ENCODE peak calls at places on chromosomes 5 and 9, in six cellular contexts. J is CD8-positive, alpha-beta memory T cell; W is body of pancreas; T is Karpas-422; Y is kidney; I is brain microvascular endothelial cell. B is an unnamed sample.

GRCh38 chr9:116271991-116272390 is 118.4 kb downstream of the PAPPA start:
- DNase-seq in J (no peak), W (no peak), T (no peak), Y (no peak), I (no peak), B (no peak)

GRCh38 chr5:74639538-74640449 is 734 bp downstream of the ENC1 start:
- DNase-seq in J (peak), W (peak), T (peak), Y (peak), I (no peak), B (no peak)

GRCh38 chr9:87556039-87556438 is 58.4 kb downstream of the DAPK1 start:
- DNase-seq in J (no peak), W (no peak), T (no peak), Y (no peak), I (no peak), B (peak)

GRCh38 chr9:97046228-97046627 is 7.3 kb upstream of the CTSV start:
- DNase-seq in J (no peak), W (peak), T (no peak), Y (peak), I (no peak), B (no peak)

GRCh38 chr5:134255418-134256150 is 29.7 kb upstream of the PPP2CA start:
- DNase-seq in J (no peak), W (no peak), T (no peak), Y (no peak), I (peak), B (no peak)

GRCh38 chr5:168409601-168410458 is 76.4 kb upstream of the RARS1 start:
- DNase-seq in J (no peak), W (no peak), T (no peak), Y (no peak), I (peak), B (peak)

GRCh38 chr9:95175523-95175922 is 142.0 kb downstream of the FANCC start:
- DNase-seq in J (no peak), W (no peak), T (peak), Y (no peak), I (no peak), B (no peak)

GRCh38 chr5:123538670-123539459 is 26.9 kb downstream of the CSNK1G3 start:
- DNase-seq in J (no peak), W (no peak), T (no peak), Y (no peak), I (peak), B (no peak)

GRCh38 chr5:104344809-104345512 is 782.4 kb upstream of the NUDT12 start:
- DNase-seq in J (no peak), W (no peak), T (no peak), Y (no peak), I (peak), B (no peak)

GRCh38 chr5:68680376-68680775 is 413.4 kb upstream of the SLC30A5 start:
- DNase-seq in J (no peak), W (no peak), T (no peak), Y (no peak), I (no peak), B (no peak)
- H3K4me3 ChIP-seq in J (no peak), W (no peak), T (no peak), Y (no peak), I (no peak), B (no peak)

GRCh38 chr9:34627716-34628655 is 880 bp downstream of the ARID3C start:
- DNase-seq in J (no peak), W (no peak), T (no peak), Y (no peak), I (no peak), B (no peak)
- H3K4me3 ChIP-seq in J (peak), W (no peak), T (peak), Y (no peak), I (no peak), B (no peak)

GRCh38 chr9:98702835-98703385 is 5.8 kb downstream of the GABBR2 start:
- DNase-seq in J (no peak), W (no peak), T (no peak), Y (no peak), I (no peak), B (no peak)
- H3K4me3 ChIP-seq in J (no peak), W (no peak), T (no peak), Y (no peak), I (no peak), B (no peak)

DNA sequence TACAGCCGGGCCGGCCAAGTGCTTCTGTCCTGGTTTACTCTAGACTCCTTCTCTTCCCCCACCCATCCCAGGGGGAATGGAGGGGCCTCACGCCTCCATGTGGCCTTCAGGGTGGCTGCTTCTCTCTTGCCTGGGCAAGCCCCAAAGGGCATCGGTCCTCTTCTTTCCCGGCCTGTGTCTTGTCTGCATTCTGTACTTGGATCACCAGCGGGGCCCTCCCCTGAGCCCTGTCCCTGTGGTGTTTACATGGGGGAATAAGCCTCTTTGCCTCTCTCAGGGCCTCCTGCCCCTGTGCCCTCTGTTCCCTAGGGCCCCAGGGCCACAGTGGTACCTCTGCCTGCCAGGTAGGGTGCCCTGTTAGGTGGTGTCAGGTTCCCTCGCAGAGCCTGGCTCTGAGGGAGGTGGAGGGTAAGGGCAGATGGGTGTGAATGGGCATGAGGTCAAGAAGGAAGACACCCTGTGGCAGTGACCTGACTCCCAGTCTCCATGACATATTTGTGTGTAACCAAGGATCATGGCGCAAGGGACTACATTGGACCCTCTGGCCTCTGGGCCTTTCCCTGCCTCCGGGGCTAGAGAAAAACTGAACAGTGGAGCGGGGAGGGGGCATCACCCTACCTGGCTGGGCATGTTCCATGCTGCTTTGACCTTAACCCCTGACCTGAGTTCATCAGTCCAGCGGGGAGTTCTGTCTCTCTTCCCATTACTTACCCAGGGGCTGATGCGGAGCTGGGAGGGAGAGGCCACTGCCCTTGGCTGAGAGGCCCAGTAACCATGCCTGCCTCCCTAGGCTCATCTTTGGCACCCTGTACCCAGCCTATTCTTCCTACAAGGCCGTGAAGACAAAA is 1.6 kb downstream of the REEP2 start:
- DNase-seq in J (no peak), W (no peak), T (no peak), Y (no peak), I (no peak), B (no peak)
- H3K4me3 ChIP-seq in J (no peak), W (no peak), T (no peak), Y (no peak), I (no peak), B (no peak)

DNA sequence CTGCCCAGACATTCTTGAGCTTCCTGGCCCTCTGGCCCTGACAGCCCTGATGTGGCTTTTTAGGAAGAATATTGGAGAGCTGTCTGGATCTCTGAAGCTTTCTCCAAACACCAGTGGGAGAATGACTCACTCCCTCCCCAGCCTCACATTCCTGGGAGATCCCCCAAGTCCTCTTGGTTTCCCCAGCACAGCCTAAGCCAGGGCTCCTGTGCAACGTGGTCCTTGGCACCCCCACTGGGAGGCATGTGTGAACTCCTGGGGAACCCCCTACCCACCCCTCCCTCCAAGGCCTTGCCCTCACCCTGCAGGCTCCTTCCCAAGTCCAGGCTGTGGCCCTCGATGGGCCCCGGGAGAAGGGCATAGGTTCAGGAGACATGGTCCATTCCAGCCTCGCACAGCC is 12.7 kb downstream of the GLIPR2 start:
- DNase-seq in J (no peak), W (no peak), T (no peak), Y (peak), I (peak), B (no peak)
- H3K4me3 ChIP-seq in J (no peak), W (no peak), T (no peak), Y (no peak), I (peak), B (no peak)

GRCh38 chr5:156295434-156295833 is 31.5 kb upstream of the SGCD start:
- DNase-seq in J (no peak), W (no peak), T (no peak), Y (no peak), I (no peak), B (no peak)
- H3K4me3 ChIP-seq in J (no peak), W (no peak), T (no peak), Y (no peak), I (no peak), B (no peak)

DNA sequence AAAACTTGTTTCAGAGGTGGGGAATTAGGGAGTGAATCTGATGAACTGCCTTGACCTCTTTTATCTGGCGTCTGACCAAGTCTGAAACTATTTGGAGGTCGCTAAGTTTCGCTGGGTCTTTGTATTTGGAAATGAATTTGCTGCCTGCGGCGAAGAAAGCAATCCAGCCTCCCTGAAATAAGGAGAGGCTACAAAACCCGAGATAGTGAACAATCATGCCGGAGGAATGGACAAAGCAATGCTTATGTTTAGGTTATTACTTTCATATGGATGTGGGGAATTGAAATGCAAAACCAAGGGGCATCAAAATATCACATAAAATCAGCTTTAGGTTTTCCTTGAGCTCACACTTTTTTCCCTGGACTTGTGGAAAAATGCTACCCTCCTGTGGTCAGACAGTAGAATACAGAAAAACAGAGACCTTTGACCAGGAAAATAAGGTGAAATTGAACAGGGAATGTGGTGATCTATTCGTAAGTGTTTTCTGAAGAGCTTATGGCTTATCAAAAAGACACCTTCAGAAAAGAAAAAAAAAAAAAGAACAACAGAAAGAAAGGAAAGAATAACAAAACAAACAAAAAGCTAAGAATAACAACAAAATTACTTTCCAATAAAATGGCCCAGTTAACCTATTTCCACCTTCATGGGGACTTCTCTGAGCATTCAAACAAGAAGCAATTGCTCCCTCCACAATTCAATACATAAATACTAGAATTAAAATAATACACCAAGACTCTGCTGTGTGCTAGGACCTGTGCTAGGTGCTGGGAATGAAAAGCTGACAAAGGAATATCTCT is 68.6 kb upstream of the DPYSL3 start:
- DNase-seq in J (no peak), W (no peak), T (peak), Y (no peak), I (peak), B (peak)
- H3K4me3 ChIP-seq in J (no peak), W (no peak), T (no peak), Y (no peak), I (peak), B (no peak)

DNA sequence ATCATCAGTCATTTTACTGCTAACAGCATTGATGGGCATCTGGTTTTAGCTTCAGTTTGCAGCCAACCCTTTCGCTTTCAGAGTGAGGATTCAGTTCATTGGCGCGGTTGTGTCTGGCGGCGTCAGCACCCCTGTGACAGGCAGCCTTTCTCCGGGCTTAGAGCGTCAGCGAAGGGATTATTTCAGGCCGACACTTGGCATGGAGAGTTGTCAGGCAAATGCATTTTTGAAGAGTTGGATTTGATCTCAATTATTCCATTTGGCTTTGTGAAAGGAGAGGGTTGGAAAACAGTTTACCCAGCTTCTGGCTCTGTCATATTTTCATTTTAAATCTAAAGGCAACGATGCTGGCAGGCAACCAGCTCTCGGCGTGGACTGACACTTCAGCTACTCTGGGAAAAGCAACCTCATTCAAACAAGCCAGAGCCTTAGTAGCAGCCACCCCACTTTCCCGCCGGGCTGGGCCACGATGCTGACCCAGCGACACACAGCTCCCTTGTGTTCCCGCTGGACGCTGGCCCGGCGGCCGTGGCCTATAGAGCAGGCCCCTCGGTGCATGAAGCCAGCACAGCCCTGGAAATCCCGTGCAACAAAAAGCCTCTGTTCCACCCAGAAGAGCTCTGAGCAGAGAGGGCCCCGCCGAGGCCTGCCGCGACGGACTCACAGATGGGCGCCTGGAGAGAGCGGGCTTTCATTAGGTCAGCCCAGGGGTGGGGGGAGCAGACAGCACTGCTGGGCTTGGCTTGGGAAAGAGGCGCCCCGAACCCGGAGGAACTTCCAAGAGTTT is 28.9 kb upstream of the LPCAT1 start:
- DNase-seq in J (no peak), W (no peak), T (no peak), Y (peak), I (no peak), B (no peak)
- H3K4me3 ChIP-seq in J (no peak), W (no peak), T (no peak), Y (no peak), I (no peak), B (no peak)

B was measured in Jurkat, Clone E6-1.